ENCODE peak calls at places on chromosome 11, in five cellular contexts. U is OCI-LY7, O is fibroblast of mammary gland, C is right lobe of liver, E is fibroblast of lung. M is an unnamed sample.
A peak's percentile ranks its signal among the peaks of the same experiment; 100 is the strongest.

GRCh38 chr11:68956142-68956541 is 24.6 kb downstream of the MRGPRD start:
- DNase-seq in U (peak; percentile 40), E (no peak), C (no peak), O (no peak), M (peak; percentile 89)

GRCh38 chr11:90747057-90747456 is 524.2 kb upstream of the CHORDC1 start:
- DNase-seq in U (no peak), E (peak; percentile 76), C (no peak), O (no peak), M (no peak)

GRCh38 chr11:1922411-1923113 is 3.1 kb downstream of the TNNT3 start:
- DNase-seq in O (no peak), E (no peak), U (no peak), C (no peak), M (no peak)

GRCh38 chr11:69943066-69943465 is 123.8 kb upstream of the FGF3 start:
- DNase-seq in C (no peak), U (no peak), E (no peak), O (no peak), M (peak; percentile 79)

GRCh38 chr11:17135934-17136683 is 58.6 kb upstream of the RPS13 start:
- DNase-seq in O (no peak), E (no peak), U (no peak), C (no peak), M (no peak)

GRCh38 chr11:31106326-31106725 is 263.2 kb downstream of the DCDC1 start:
- DNase-seq in C (no peak), O (no peak), U (no peak), E (no peak), M (peak; percentile 70)

GRCh38 chr11:9151631-9152030 is 60.2 kb upstream of the SCUBE2 start:
- DNase-seq in U (no peak), E (no peak), C (no peak), O (no peak), M (no peak)

GRCh38 chr11:4063348-4063747 is 31.3 kb upstream of the RRM1 start:
- DNase-seq in O (no peak), E (no peak), C (no peak), U (no peak), M (no peak)

GRCh38 chr11:118088531-118088930 is 1.8 kb upstream of the SMIM35 start:
- DNase-seq in O (no peak), C (no peak), E (no peak), U (no peak), M (no peak)

GRCh38 chr11:133180201-133180600 is 352.1 kb downstream of the OPCML start:
- DNase-seq in C (no peak), E (no peak), U (no peak), O (no peak), M (no peak)

GRCh38 chr11:119728226-119728626 is 774 bp downstream of the NECTIN1 start:
- DNase-seq in E (no peak), O (no peak), U (peak; percentile 14), C (no peak), M (peak; percentile 73)

GRCh38 chr11:9769621-9770020 is 105.7 kb downstream of the SWAP70 start:
- DNase-seq in U (no peak), C (no peak), E (no peak), O (no peak), M (no peak)

GRCh38 chr11:16280256-16280682 is 76.1 kb downstream of the SOX6 start:
- DNase-seq in O (peak; percentile 0), C (no peak), E (peak; percentile 17), U (no peak), M (no peak)

GRCh38 chr11:13705710-13706109 is 37.2 kb downstream of the FAR1 start:
- DNase-seq in U (no peak), O (no peak), C (no peak), E (no peak), M (no peak)

GRCh38 chr11:127454856-127455255 is 454.3 kb upstream of the KIRREL3 start:
- DNase-seq in E (no peak), O (no peak), U (no peak), C (no peak), M (peak; percentile 65)

GRCh38 chr11:72828081-72828567 is 13.9 kb downstream of the ATG16L2 start:
- DNase-seq in U (no peak), C (peak; percentile 70), O (peak; percentile 60), E (peak; percentile 48), M (peak; percentile 43)

GRCh38 chr11:42161886-42162285 is 702.4 kb upstream of the LRRC4C start:
- DNase-seq in E (peak; percentile 3), C (no peak), O (peak; percentile 72), U (no peak), M (no peak)

GRCh38 chr11:112858289-112859023 is 102.8 kb upstream of the NCAM1 start:
- DNase-seq in U (no peak), E (no peak), C (no peak), O (no peak), M (no peak)

GRCh38 chr11:93001812-93002211 is 32.4 kb downstream of the MTNR1B start:
- DNase-seq in U (no peak), E (no peak), O (no peak), C (no peak), M (no peak)

GRCh38 chr11:112632866-112633505 is 328.2 kb upstream of the NCAM1 start:
- DNase-seq in O (no peak), C (no peak), E (no peak), U (no peak), M (no peak)

GRCh38 chr11:112658521-112658920 is 302.7 kb upstream of the NCAM1 start:
- DNase-seq in O (no peak), E (no peak), C (no peak), U (no peak), M (peak; percentile 58)

GRCh38 chr11:111360150-111361043 is 18.7 kb downstream of the POU2AF1 start:
- DNase-seq in C (peak; percentile 92), O (no peak), U (peak; percentile 13), E (no peak), M (peak; percentile 61)

GRCh38 chr11:111361082-111361801 is 17.8 kb downstream of the POU2AF1 start:
- DNase-seq in E (no peak), O (no peak), C (no peak), U (no peak), M (peak; percentile 21)

GRCh38 chr11:111358038-111359001 is 20.8 kb downstream of the POU2AF1 start:
- DNase-seq in C (no peak), U (peak; percentile 15), E (no peak), O (no peak), M (peak; percentile 43)

GRCh38 chr11:111357150-111358037 is 21.7 kb downstream of the POU2AF1 start:
- DNase-seq in U (no peak), E (no peak), O (no peak), C (no peak), M (peak; percentile 60)

GRCh38 chr11:111359223-111360149 is 19.6 kb downstream of the POU2AF1 start:
- DNase-seq in O (no peak), E (no peak), U (peak; percentile 59), C (no peak), M (peak; percentile 35)
- TF ChIP-seq CTCF in O (no peak), E (no peak), U (peak; percentile 70), C (no peak), M (peak; percentile 38)

GRCh38 chr11:106234794-106235193 is 157.3 kb downstream of the AASDHPPT start:
- DNase-seq in U (no peak), C (no peak), O (no peak), E (no peak), M (no peak)

GRCh38 chr11:106233191-106233590 is 155.7 kb downstream of the AASDHPPT start:
- DNase-seq in O (no peak), C (no peak), U (no peak), E (no peak), M (no peak)

GRCh38 chr11:106228996-106229395 is 151.5 kb downstream of the AASDHPPT start:
- DNase-seq in C (no peak), E (no peak), O (peak; percentile 29), U (no peak), M (no peak)

GRCh38 chr11:106236295-106236694 is 158.8 kb downstream of the AASDHPPT start:
- DNase-seq in C (no peak), E (no peak), U (no peak), O (no peak), M (no peak)

GRCh38 chr11:106231591-106231990 is 154.1 kb downstream of the AASDHPPT start:
- DNase-seq in E (peak; percentile 20), O (peak; percentile 43), C (no peak), U (no peak), M (peak; percentile 45)
- TF ChIP-seq CTCF in E (peak; percentile 35), O (peak; percentile 37), C (no peak), U (no peak), M (no peak)

GRCh38 chr11:6568191-6568918 is 35.1 kb downstream of the RRP8 start:
- DNase-seq in C (peak; percentile 88), O (peak; percentile 71), E (peak; percentile 79), U (no peak), M (peak; percentile 81)
- TF ChIP-seq CTCF in C (no peak), O (no peak), E (no peak), U (peak; percentile 43), M (peak; percentile 50)

DNA sequence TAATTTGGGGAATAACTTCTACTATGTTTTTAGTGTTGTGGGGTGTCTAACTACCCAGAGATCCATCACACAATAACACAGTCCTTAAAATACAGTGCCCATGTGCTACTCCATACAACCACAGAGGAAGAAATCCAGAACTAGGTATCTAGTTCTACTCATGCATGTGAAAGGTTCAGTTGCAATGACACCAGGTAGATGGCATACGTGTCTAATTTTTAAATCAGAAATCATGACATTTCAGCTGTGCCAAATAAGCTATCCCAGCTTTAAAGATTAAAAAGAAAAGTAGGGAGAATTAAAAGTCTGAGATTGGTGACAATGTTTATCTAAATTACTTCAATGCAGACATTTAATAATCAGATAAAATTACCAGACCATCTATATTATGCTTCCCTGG is 122.2 kb downstream of the CD44 start:
- DNase-seq in E (no peak), U (no peak), O (no peak), C (no peak), M (no peak)
- TF ChIP-seq CTCF in E (no peak), U (no peak), O (no peak), C (peak; percentile 18), M (no peak)

DNA sequence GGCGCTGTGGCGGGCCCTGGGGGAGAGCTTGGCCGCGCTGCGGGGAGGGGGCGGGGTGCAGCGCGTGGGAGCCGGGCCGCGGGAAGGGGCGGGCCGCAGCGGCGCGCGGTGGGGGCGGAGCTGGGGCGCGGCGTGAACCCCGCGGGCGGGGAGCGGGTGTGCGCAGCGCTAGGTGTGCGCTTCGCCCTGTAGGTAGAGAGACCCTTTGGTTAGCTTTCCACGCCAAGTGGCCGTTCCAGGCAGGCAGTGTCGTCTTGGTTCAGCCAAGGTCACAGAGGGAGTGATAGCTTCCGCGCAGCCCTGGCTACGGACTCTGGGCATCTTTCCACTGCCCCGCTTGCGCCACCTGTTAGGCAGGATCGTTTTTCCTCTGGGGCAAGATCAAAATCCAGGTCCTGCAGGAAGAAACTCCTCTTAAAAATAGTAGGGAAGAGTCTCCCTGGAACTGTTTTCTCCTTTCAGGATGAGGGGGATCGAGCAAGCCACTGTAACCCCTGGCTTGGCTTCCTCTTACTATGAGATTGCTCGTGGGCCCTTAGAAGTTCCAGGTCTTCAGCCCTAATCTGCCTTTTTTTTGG is 434 bp downstream of the BANF1 start:
- DNase-seq in C (peak; percentile 82), E (peak; percentile 51), O (peak; percentile 51), U (no peak), M (peak; percentile 62)
- TF ChIP-seq CTCF in C (no peak), E (peak; percentile 25), O (peak; percentile 5), U (peak; percentile 41), M (peak; percentile 32)

GRCh38 chr11:131025020-131025419 is 108.7 kb upstream of the SNX19 start:
- DNase-seq in E (peak; percentile 68), O (peak; percentile 66), C (no peak), U (peak; percentile 1), M (peak; percentile 72)
- TF ChIP-seq CTCF in E (peak; percentile 87), O (peak; percentile 82), C (no peak), U (peak; percentile 53), M (peak; percentile 84)

GRCh38 chr11:67421421-67422031 is 6.0 kb downstream of the CARNS1 start:
- DNase-seq in U (no peak), C (no peak), E (no peak), O (no peak), M (no peak)
- TF ChIP-seq CTCF in U (peak; percentile 24), C (no peak), E (no peak), O (no peak), M (no peak)